ENCODE peak calls at places on chromosomes 7 and 10, in eight cellular contexts. C is fibroblast of lung, L is breast epithelium, T is MM.1S, Q is RWPE1, Z is BE2C, N is ovary, B is PC-9. A is an unnamed sample.

GRCh38 chr10:69090687-69091450 is 3.0 kb downstream of the SRGN start:
- DNase-seq in B (no peak), L (no peak), N (no peak), C (no peak), T (no peak), Q (no peak), Z (no peak), A (no peak)

GRCh38 chr10:126903646-126904360 is 1.4 kb upstream of the DOCK1 start:
- DNase-seq in B (no peak), T (no peak), Z (no peak), C (peak), N (no peak), L (peak), Q (no peak), A (no peak)

GRCh38 chr7:83704564-83704963 is 55.6 kb upstream of the SEMA3E start:
- DNase-seq in Q (no peak), B (peak), N (no peak), Z (no peak), L (no peak), T (no peak), C (no peak), A (no peak)

GRCh38 chr7:129827467-129827990 is 125.2 kb downstream of the UBE2H start:
- DNase-seq in T (no peak), C (no peak), Q (no peak), Z (no peak), N (no peak), L (no peak), B (no peak), A (no peak)

GRCh38 chr7:17506601-17507000 is 208.1 kb downstream of the AHR start:
- DNase-seq in B (no peak), Z (no peak), C (no peak), Q (no peak), N (no peak), L (no peak), T (no peak), A (no peak)

GRCh38 chr7:22192778-22193177 is 164.2 kb downstream of the RAPGEF5 start:
- DNase-seq in Q (no peak), C (no peak), B (no peak), Z (no peak), T (no peak), N (no peak), L (no peak), A (no peak)

GRCh38 chr10:77264107-77264506 is 373.5 kb downstream of the KCNMA1 start:
- DNase-seq in L (no peak), Z (no peak), C (no peak), Q (no peak), B (no peak), N (no peak), T (peak), A (no peak)

GRCh38 chr10:73886085-73886529 is 11.8 kb upstream of the CAMK2G start:
- DNase-seq in T (peak), Z (peak), B (peak), N (peak), Q (peak), C (peak), L (peak), A (peak)

GRCh38 chr10:58438986-58439385 is 53.8 kb downstream of the TFAM start:
- DNase-seq in Z (no peak), B (no peak), C (no peak), L (no peak), N (no peak), T (no peak), Q (no peak), A (no peak)

GRCh38 chr7:73703985-73704639 is 15.4 kb downstream of the STX1A start:
- DNase-seq in N (peak), L (no peak), C (no peak), Q (no peak), T (no peak), Z (peak), B (no peak), A (no peak)

GRCh38 chr7:38716397-38716796 is 85.2 kb upstream of the AMPH start:
- DNase-seq in Z (no peak), B (no peak), N (no peak), T (no peak), C (no peak), L (no peak), Q (no peak), A (no peak)

GRCh38 chr10:17116193-17116592 is 13.4 kb downstream of the CUBN start:
- DNase-seq in L (no peak), N (no peak), T (no peak), Q (no peak), Z (no peak), C (no peak), B (no peak), A (no peak)

GRCh38 chr7:100827330-100828226 is at the start of gene EPHB4:
- DNase-seq in Q (peak), Z (peak), T (no peak), L (peak), N (peak), C (peak), B (peak), A (peak)

GRCh38 chr10:88926484-88927249 is 25.9 kb downstream of the ACTA2 start:
- DNase-seq in C (peak), Z (no peak), B (no peak), L (no peak), T (no peak), Q (no peak), N (no peak), A (no peak)

GRCh38 chr7:150631866-150632864 is at the start of gene GIMAP6:
- DNase-seq in Q (no peak), B (no peak), Z (no peak), L (no peak), C (no peak), T (no peak), N (no peak), A (no peak)

GRCh38 chr10:3681642-3682554 is 103.1 kb downstream of the KLF6 start:
- DNase-seq in L (no peak), B (no peak), T (no peak), Q (no peak), N (no peak), Z (no peak), C (peak), A (peak)

GRCh38 chr10:62614389-62615157 is 189.9 kb upstream of the ADO start:
- DNase-seq in C (peak), L (no peak), B (no peak), N (no peak), T (no peak), Z (no peak), Q (peak), A (no peak)

GRCh38 chr10:114110174-114110972 is 63.6 kb downstream of the CCDC186 start:
- DNase-seq in Z (no peak), Q (peak), C (no peak), N (no peak), B (peak), L (no peak), T (no peak), A (no peak)
- TF ChIP-seq CTCF in Z (peak), Q (peak), C (no peak), N (no peak), B (peak), L (no peak), T (peak), A (no peak)

DNA sequence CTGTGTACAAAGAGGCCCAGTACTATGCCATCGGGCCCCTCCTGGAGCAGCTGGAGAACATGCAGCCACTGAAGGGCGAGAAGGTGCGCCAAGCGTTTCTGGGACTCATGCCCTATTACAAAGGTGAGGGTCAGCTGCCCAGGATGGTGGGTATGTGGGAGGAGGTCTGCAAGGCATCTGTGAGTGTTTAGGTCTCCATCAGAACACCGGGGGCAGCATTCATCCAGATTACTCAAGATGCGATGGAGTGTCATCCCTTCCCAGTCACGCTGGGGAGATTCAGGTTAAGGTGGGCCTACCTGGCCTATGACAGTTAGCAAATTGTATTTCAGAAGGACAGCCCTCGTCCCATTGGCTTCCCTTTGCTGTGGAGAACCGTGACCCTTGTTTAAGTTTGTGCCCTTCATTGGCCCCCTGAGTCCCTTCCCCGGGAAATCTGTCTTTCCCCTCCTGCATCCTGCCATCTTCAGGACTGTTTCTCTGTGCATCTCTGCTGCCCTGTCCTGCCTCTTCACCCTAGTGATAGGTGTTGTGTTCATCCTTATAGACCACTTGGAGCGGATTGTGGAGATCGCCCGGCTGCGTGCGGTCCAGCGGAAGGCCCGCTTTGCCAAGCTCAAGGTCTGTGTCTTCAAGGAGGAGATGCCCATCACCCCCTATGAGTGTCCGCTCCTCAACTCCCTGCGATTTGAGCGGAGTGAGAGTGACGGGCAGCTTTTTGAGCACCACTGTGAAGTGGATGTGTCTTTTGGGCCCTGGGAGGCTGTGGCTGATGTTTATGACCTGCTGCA is 9.8 kb downstream of the KCTD7 start:
- DNase-seq in Z (no peak), T (no peak), N (no peak), C (no peak), L (no peak), Q (no peak), B (no peak), A (no peak)
- TF ChIP-seq CTCF in Z (peak), T (no peak), N (no peak), C (no peak), L (no peak), Q (no peak), B (no peak), A (no peak)

DNA sequence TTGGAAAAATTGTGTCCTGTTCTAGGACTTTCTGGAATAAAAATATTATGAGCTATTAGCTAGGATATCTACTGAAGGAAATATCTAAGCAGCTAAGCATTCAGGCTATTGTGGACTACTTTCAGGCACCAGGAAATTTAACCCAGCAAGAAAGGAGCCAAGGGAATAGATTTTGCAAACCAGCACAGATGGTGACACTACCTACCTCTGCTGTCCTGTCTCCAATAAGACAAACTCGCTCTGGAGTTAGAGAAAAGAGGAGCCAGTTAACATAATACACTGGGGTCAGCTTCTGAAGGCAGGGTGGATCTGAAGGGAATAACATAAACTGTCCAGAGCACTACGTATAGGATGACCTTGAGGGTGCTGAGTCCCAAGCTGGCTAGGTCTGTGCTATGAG is 223.7 kb upstream of the PRSS58 start:
- DNase-seq in Q (no peak), T (peak), L (no peak), C (no peak), Z (no peak), B (no peak), N (no peak), A (no peak)
- TF ChIP-seq CTCF in Q (no peak), T (peak), L (no peak), C (peak), Z (no peak), B (peak), N (no peak), A (no peak)

DNA sequence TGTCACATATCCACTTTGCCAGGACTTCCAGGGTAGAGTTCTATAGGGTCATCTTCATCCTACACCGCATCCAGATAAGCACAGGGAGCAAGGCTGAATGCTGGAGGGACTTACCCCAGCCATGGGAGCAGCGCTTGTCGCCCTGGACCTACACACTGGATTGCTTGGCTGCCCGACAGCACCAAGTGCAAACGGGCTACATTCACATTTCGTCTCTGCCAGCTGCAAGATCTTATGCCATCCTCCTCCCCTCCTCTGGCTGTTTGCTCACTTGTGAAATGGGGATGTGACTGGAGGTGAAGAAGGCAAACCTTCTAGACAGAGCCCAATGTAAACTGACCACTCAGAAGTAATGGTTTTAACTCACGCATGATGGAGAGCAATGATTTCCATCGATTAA is 1.0 kb downstream of the DDC start:
- DNase-seq in Z (no peak), L (no peak), N (no peak), T (no peak), C (no peak), Q (no peak), B (no peak), A (no peak)
- TF ChIP-seq CTCF in Z (no peak), L (no peak), N (no peak), T (no peak), C (no peak), Q (no peak), B (no peak), A (no peak)

GRCh38 chr10:80322711-80323110 is 33.3 kb upstream of the MAT1A start:
- DNase-seq in L (no peak), Z (no peak), T (no peak), N (no peak), B (no peak), C (no peak), Q (no peak), A (no peak)
- TF ChIP-seq CTCF in L (no peak), Z (no peak), T (no peak), N (no peak), B (no peak), C (no peak), Q (no peak), A (no peak)